ENCODE peak calls at places on chromosome 6, in four cellular contexts. One of them, this sample, is unnamed.

GRCh38 chr6:160015778-160016684 is 47.1 kb downstream of the IGF2R start:
- DNase-seq in stimulated activated CD4-positive, alpha-beta T cell treated with anti-CD3 and anti-CD28 coated beads, TNF-alpha, amount 100 ng/mL, for 24 hours: no peak
- DNase-seq in Calu3: no peak
- DNase-seq in GM10248: no peak
- DNase-seq in this sample: peak; percentile 69

GRCh38 chr6:84284428-84285033 is 57.1 kb upstream of the CEP162 start:
- DNase-seq in stimulated activated CD4-positive, alpha-beta T cell treated with anti-CD3 and anti-CD28 coated beads, TNF-alpha, amount 100 ng/mL, for 24 hours: no peak
- DNase-seq in GM10248: peak; percentile 12
- DNase-seq in Calu3: peak; percentile 24
- DNase-seq in this sample: no peak

GRCh38 chr6:56370127-56370540 is 122.8 kb upstream of the COL21A1 start:
- DNase-seq in GM10248: no peak
- DNase-seq in stimulated activated CD4-positive, alpha-beta T cell treated with anti-CD3 and anti-CD28 coated beads, TNF-alpha, amount 100 ng/mL, for 24 hours: no peak
- DNase-seq in Calu3: peak; percentile 74
- DNase-seq in this sample: no peak

GRCh38 chr6:130076512-130076911 is 58.1 kb downstream of the L3MBTL3 start:
- DNase-seq in Calu3: no peak
- DNase-seq in GM10248: no peak
- DNase-seq in stimulated activated CD4-positive, alpha-beta T cell treated with anti-CD3 and anti-CD28 coated beads, TNF-alpha, amount 100 ng/mL, for 24 hours: no peak
- DNase-seq in this sample: no peak

GRCh38 chr6:57221191-57221935 is 744 bp downstream of the RAB23 start:
- DNase-seq in Calu3: peak; percentile 71
- DNase-seq in GM10248: peak; percentile 69
- DNase-seq in stimulated activated CD4-positive, alpha-beta T cell treated with anti-CD3 and anti-CD28 coated beads, TNF-alpha, amount 100 ng/mL, for 24 hours: no peak
- DNase-seq in this sample: peak; percentile 36

GRCh38 chr6:87333033-87333432 is 4.0 kb upstream of the GJB7 start:
- DNase-seq in GM10248: no peak
- DNase-seq in stimulated activated CD4-positive, alpha-beta T cell treated with anti-CD3 and anti-CD28 coated beads, TNF-alpha, amount 100 ng/mL, for 24 hours: no peak
- DNase-seq in Calu3: no peak
- DNase-seq in this sample: no peak

GRCh38 chr6:113363866-113364265 is 493.3 kb upstream of the MARCKS start:
- DNase-seq in stimulated activated CD4-positive, alpha-beta T cell treated with anti-CD3 and anti-CD28 coated beads, TNF-alpha, amount 100 ng/mL, for 24 hours: no peak
- DNase-seq in GM10248: no peak
- DNase-seq in Calu3: no peak
- DNase-seq in this sample: no peak

GRCh38 chr6:135627092-135627715 is 129.7 kb upstream of the AHI1 start:
- DNase-seq in GM10248: no peak
- DNase-seq in Calu3: peak; percentile 2
- DNase-seq in stimulated activated CD4-positive, alpha-beta T cell treated with anti-CD3 and anti-CD28 coated beads, TNF-alpha, amount 100 ng/mL, for 24 hours: no peak
- DNase-seq in this sample: no peak

GRCh38 chr6:14799928-14800327 is 445.9 kb upstream of the JARID2 start:
- DNase-seq in Calu3: peak; percentile 38
- DNase-seq in GM10248: peak; percentile 32
- DNase-seq in stimulated activated CD4-positive, alpha-beta T cell treated with anti-CD3 and anti-CD28 coated beads, TNF-alpha, amount 100 ng/mL, for 24 hours: peak; percentile 14
- DNase-seq in this sample: peak; percentile 6

GRCh38 chr6:140546640-140547039 is 1172.2 kb upstream of the CITED2 start:
- DNase-seq in Calu3: no peak
- DNase-seq in GM10248: no peak
- DNase-seq in stimulated activated CD4-positive, alpha-beta T cell treated with anti-CD3 and anti-CD28 coated beads, TNF-alpha, amount 100 ng/mL, for 24 hours: no peak
- DNase-seq in this sample: no peak

GRCh38 chr6:135753196-135753595 is 98.3 kb upstream of the PDE7B start:
- DNase-seq in stimulated activated CD4-positive, alpha-beta T cell treated with anti-CD3 and anti-CD28 coated beads, TNF-alpha, amount 100 ng/mL, for 24 hours: no peak
- DNase-seq in Calu3: no peak
- DNase-seq in GM10248: no peak
- DNase-seq in this sample: no peak

GRCh38 chr6:97586344-97586743 is 303.3 kb upstream of the MMS22L start:
- DNase-seq in GM10248: no peak
- DNase-seq in stimulated activated CD4-positive, alpha-beta T cell treated with anti-CD3 and anti-CD28 coated beads, TNF-alpha, amount 100 ng/mL, for 24 hours: no peak
- DNase-seq in Calu3: no peak
- DNase-seq in this sample: no peak

GRCh38 chr6:38188677-38189335 is 369.3 kb downstream of the ZFAND3 start:
- DNase-seq in GM10248: no peak
- DNase-seq in Calu3: no peak
- DNase-seq in stimulated activated CD4-positive, alpha-beta T cell treated with anti-CD3 and anti-CD28 coated beads, TNF-alpha, amount 100 ng/mL, for 24 hours: no peak
- DNase-seq in this sample: no peak

GRCh38 chr6:20404641-20405032 is 3.0 kb downstream of the E2F3 start:
- DNase-seq in stimulated activated CD4-positive, alpha-beta T cell treated with anti-CD3 and anti-CD28 coated beads, TNF-alpha, amount 100 ng/mL, for 24 hours: peak; percentile 52
- DNase-seq in GM10248: peak; percentile 50
- DNase-seq in Calu3: peak; percentile 84
- DNase-seq in this sample: peak; percentile 70

GRCh38 chr6:149938571-149939462 is 3.0 kb upstream of the ULBP2 start:
- DNase-seq in GM10248: peak; percentile 79
- DNase-seq in Calu3: no peak
- DNase-seq in stimulated activated CD4-positive, alpha-beta T cell treated with anti-CD3 and anti-CD28 coated beads, TNF-alpha, amount 100 ng/mL, for 24 hours: peak; percentile 12
- DNase-seq in this sample: no peak

GRCh38 chr6:3324262-3324942 is 65.7 kb downstream of the PSMG4 start:
- DNase-seq in stimulated activated CD4-positive, alpha-beta T cell treated with anti-CD3 and anti-CD28 coated beads, TNF-alpha, amount 100 ng/mL, for 24 hours: no peak
- DNase-seq in Calu3: no peak
- DNase-seq in GM10248: peak; percentile 75
- DNase-seq in this sample: peak; percentile 67

GRCh38 chr6:21245488-21245887 is 348.1 kb upstream of the SOX4 start:
- DNase-seq in Calu3: no peak
- DNase-seq in GM10248: no peak
- DNase-seq in stimulated activated CD4-positive, alpha-beta T cell treated with anti-CD3 and anti-CD28 coated beads, TNF-alpha, amount 100 ng/mL, for 24 hours: no peak
- DNase-seq in this sample: no peak

GRCh38 chr6:129744201-129744879 is 34.4 kb upstream of the ARHGAP18 start:
- DNase-seq in GM10248: no peak
- DNase-seq in Calu3: no peak
- DNase-seq in stimulated activated CD4-positive, alpha-beta T cell treated with anti-CD3 and anti-CD28 coated beads, TNF-alpha, amount 100 ng/mL, for 24 hours: no peak
- DNase-seq in this sample: no peak

GRCh38 chr6:105890521-105891244 is 195.5 kb upstream of the PRDM1 start:
- DNase-seq in Calu3: no peak
- DNase-seq in stimulated activated CD4-positive, alpha-beta T cell treated with anti-CD3 and anti-CD28 coated beads, TNF-alpha, amount 100 ng/mL, for 24 hours: no peak
- DNase-seq in GM10248: no peak
- DNase-seq in this sample: no peak

GRCh38 chr6:42177514-42178364 is 4.6 kb downstream of the GUCA1A start:
- DNase-seq in GM10248: no peak
- DNase-seq in stimulated activated CD4-positive, alpha-beta T cell treated with anti-CD3 and anti-CD28 coated beads, TNF-alpha, amount 100 ng/mL, for 24 hours: no peak
- DNase-seq in Calu3: no peak
- DNase-seq in this sample: no peak

GRCh38 chr6:40251609-40252008 is 317.3 kb upstream of the MOCS1 start:
- DNase-seq in Calu3: no peak
- DNase-seq in stimulated activated CD4-positive, alpha-beta T cell treated with anti-CD3 and anti-CD28 coated beads, TNF-alpha, amount 100 ng/mL, for 24 hours: no peak
- DNase-seq in GM10248: no peak
- DNase-seq in this sample: no peak

GRCh38 chr6:88916615-88917198 is 46.7 kb downstream of the RNGTT start:
- DNase-seq in GM10248: no peak
- DNase-seq in Calu3: no peak
- DNase-seq in stimulated activated CD4-positive, alpha-beta T cell treated with anti-CD3 and anti-CD28 coated beads, TNF-alpha, amount 100 ng/mL, for 24 hours: no peak
- DNase-seq in this sample: no peak

GRCh38 chr6:125169058-125169457 is 15.5 kb downstream of the TPD52L1 start:
- DNase-seq in GM10248: no peak
- DNase-seq in Calu3: no peak
- DNase-seq in stimulated activated CD4-positive, alpha-beta T cell treated with anti-CD3 and anti-CD28 coated beads, TNF-alpha, amount 100 ng/mL, for 24 hours: no peak
- DNase-seq in this sample: no peak

GRCh38 chr6:144921206-144921975 is 636.3 kb downstream of the UTRN start:
- DNase-seq in Calu3: no peak
- DNase-seq in stimulated activated CD4-positive, alpha-beta T cell treated with anti-CD3 and anti-CD28 coated beads, TNF-alpha, amount 100 ng/mL, for 24 hours: no peak
- DNase-seq in GM10248: no peak
- DNase-seq in this sample: no peak

GRCh38 chr6:135568366-135568765 is 70.8 kb upstream of the AHI1 start:
- DNase-seq in Calu3: no peak
- DNase-seq in stimulated activated CD4-positive, alpha-beta T cell treated with anti-CD3 and anti-CD28 coated beads, TNF-alpha, amount 100 ng/mL, for 24 hours: no peak
- DNase-seq in GM10248: peak; percentile 15
- DNase-seq in this sample: no peak

GRCh38 chr6:14965340-14966102 is 280.3 kb upstream of the JARID2 start:
- DNase-seq in GM10248: no peak
- DNase-seq in Calu3: no peak
- DNase-seq in stimulated activated CD4-positive, alpha-beta T cell treated with anti-CD3 and anti-CD28 coated beads, TNF-alpha, amount 100 ng/mL, for 24 hours: no peak
- DNase-seq in this sample: no peak

GRCh38 chr6:112841553-112842337 is 494.6 kb downstream of the RFPL4B start:
- DNase-seq in stimulated activated CD4-positive, alpha-beta T cell treated with anti-CD3 and anti-CD28 coated beads, TNF-alpha, amount 100 ng/mL, for 24 hours: no peak
- DNase-seq in GM10248: no peak
- DNase-seq in Calu3: no peak
- DNase-seq in this sample: no peak

GRCh38 chr6:3808189-3808588 is 41.0 kb upstream of the FAM50B start:
- DNase-seq in Calu3: no peak
- DNase-seq in stimulated activated CD4-positive, alpha-beta T cell treated with anti-CD3 and anti-CD28 coated beads, TNF-alpha, amount 100 ng/mL, for 24 hours: no peak
- DNase-seq in GM10248: no peak
- DNase-seq in this sample: no peak

GRCh38 chr6:139987091-139987490 is 612.6 kb upstream of the CITED2 start:
- DNase-seq in GM10248: no peak
- DNase-seq in Calu3: no peak
- DNase-seq in stimulated activated CD4-positive, alpha-beta T cell treated with anti-CD3 and anti-CD28 coated beads, TNF-alpha, amount 100 ng/mL, for 24 hours: no peak
- DNase-seq in this sample: no peak

GRCh38 chr6:63573899-63574553 is 1.7 kb downstream of the LOC128125822 start:
- DNase-seq in Calu3: peak; percentile 79
- DNase-seq in GM10248: no peak
- DNase-seq in stimulated activated CD4-positive, alpha-beta T cell treated with anti-CD3 and anti-CD28 coated beads, TNF-alpha, amount 100 ng/mL, for 24 hours: peak; percentile 22
- DNase-seq in this sample: peak; percentile 14

This sample was measured in stimulated activated effector memory CD8-positive, alpha-beta T cell treated with anti-CD3 and anti-CD28 coated beads, Interleukin-12 subunit alpha, Interleukin-12 subunit beta, amount 100 ng/mL, for 72 hours.